ENCODE peak calls at places on chromosomes 2 and 18, in five cellular contexts. Y, M, O, R and V are unnamed samples.

GRCh38 chr2:101983928-101984327 is 7.8 kb upstream of the IL1R2 start:
- DNase-seq in Y (no peak), M (no peak), O (no peak), R (no peak), V (no peak)

GRCh38 chr2:223969856-223970255 is 12.6 kb downstream of the MRPL44 start:
- DNase-seq in Y (no peak), M (no peak), O (no peak), R (peak; percentile 56), V (no peak)

GRCh38 chr2:224357098-224357901 is 44.6 kb downstream of the FAM124B start:
- DNase-seq in Y (peak; percentile 77), M (peak; percentile 79), O (peak; percentile 66), R (peak; percentile 66), V (no peak)

GRCh38 chr18:50559750-50560680 is at the start of gene MAPK4:
- DNase-seq in Y (peak; percentile 82), M (peak; percentile 76), O (peak; percentile 74), R (peak; percentile 11), V (no peak)

GRCh38 chr2:186493564-186494085 is 7.6 kb downstream of the ZC3H15 start:
- DNase-seq in Y (no peak), M (no peak), O (no peak), R (no peak), V (no peak)

GRCh38 chr2:50126845-50127244 is 905.1 kb downstream of the NRXN1 start:
- DNase-seq in Y (peak; percentile 6), M (no peak), O (no peak), R (no peak), V (no peak)

GRCh38 chr2:239445771-239446524 is 45.1 kb upstream of the HDAC4 start:
- DNase-seq in Y (peak; percentile 41), M (no peak), O (no peak), R (no peak), V (no peak)

GRCh38 chr2:230902180-230902899 is 22.7 kb downstream of the GPR55 start:
- DNase-seq in Y (peak; percentile 80), M (peak; percentile 77), O (peak; percentile 39), R (peak; percentile 81), V (no peak)

GRCh38 chr2:131029812-131030211 is 63.4 kb downstream of the FAM168B start:
- DNase-seq in Y (no peak), M (no peak), O (no peak), R (no peak), V (no peak)

GRCh38 chr2:23669413-23670244 is 257.3 kb downstream of the ATAD2B start:
- DNase-seq in Y (peak; percentile 44), M (no peak), O (no peak), R (peak; percentile 80), V (no peak)

GRCh38 chr18:34493099-34493544 is 217.0 kb upstream of the DTNA start:
- DNase-seq in Y (peak; percentile 87), M (peak; percentile 34), O (peak; percentile 68), R (peak; percentile 71), V (no peak)

GRCh38 chr2:10817413-10817812 is 4.8 kb upstream of the PDIA6 start:
- DNase-seq in Y (peak; percentile 44), M (no peak), O (no peak), R (no peak), V (no peak)
- TF ChIP-seq CTCF in Y (peak; percentile 12), M (no peak), O (peak; percentile 12), R (peak; percentile 32), V (peak; percentile 30)

GRCh38 chr2:188316791-188317423 is 25.2 kb downstream of the GULP1 start:
- DNase-seq in Y (no peak), M (no peak), O (no peak), R (no peak), V (no peak)

GRCh38 chr2:188320861-188321260 is 29.2 kb downstream of the GULP1 start:
- DNase-seq in Y (no peak), M (no peak), O (no peak), R (no peak), V (no peak)

GRCh38 chr2:188318161-188318749 is 26.6 kb downstream of the GULP1 start:
- DNase-seq in Y (no peak), M (no peak), O (no peak), R (no peak), V (no peak)

GRCh38 chr2:188322569-188323531 is 31.2 kb downstream of the GULP1 start:
- DNase-seq in Y (peak; percentile 26), M (no peak), O (no peak), R (peak; percentile 40), V (no peak)

DNA sequence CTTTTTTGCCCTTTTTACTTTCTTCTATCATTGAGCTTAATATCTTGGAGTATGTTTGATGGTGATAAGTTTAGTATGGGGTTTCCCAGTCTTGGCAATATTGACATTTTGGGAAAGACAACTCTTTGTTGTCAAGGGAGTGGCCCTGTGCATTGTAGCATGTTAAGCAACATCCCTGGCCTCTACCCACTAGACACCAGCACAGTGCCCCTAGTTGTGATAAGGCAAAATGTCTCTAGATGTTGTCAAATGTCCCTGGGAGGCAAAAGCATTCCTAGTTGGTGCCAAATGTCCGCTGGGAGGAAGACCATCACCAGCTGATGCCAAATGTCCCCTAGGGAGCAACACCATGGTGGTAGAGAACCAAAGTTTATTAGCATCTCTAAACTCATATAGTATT is 28.2 kb downstream of the GULP1 start:
- DNase-seq in Y (no peak), M (no peak), O (no peak), R (no peak), V (no peak)
- TF ChIP-seq CTCF in Y (no peak), M (no peak), O (no peak), R (peak; percentile 15), V (no peak)

GRCh38 chr2:111900859-111901258 is 2.5 kb downstream of the MERTK start:
- DNase-seq in Y (peak; percentile 72), M (no peak), O (no peak), R (peak; percentile 43), V (no peak)
- TF ChIP-seq CTCF in Y (peak; percentile 54), M (peak; percentile 33), O (peak; percentile 51), R (peak; percentile 40), V (peak; percentile 18)

DNA sequence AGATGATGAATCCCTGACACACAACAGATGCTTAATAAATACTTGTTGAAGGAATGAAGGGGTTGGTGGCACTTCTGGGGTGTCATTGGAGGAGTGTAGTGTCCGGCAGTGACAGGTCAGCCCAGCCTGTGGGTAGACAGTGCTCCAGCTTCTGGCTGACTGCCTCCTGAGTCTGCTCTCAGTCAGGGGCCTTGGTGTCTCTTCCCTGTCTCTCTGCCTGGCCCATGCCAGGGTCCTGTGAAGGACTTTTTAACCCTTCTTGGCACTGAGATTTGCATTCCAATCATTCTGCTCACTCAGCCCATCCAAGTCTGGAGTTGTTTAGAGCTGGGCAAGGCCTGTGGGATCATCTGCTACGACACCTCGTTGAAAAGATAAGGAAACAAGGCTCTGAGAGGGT is 1.4 kb upstream of the KCNK3 start:
- DNase-seq in Y (no peak), M (no peak), O (no peak), R (no peak), V (no peak)
- TF ChIP-seq CTCF in Y (no peak), M (no peak), O (no peak), R (no peak), V (no peak)

GRCh38 chr18:64103979-64104378 is 44.9 kb downstream of the LINC00305 start:
- DNase-seq in Y (peak; percentile 32), M (no peak), O (no peak), R (no peak), V (no peak)
- TF ChIP-seq CTCF in Y (peak; percentile 38), M (peak; percentile 5), O (peak; percentile 13), R (no peak), V (no peak)

DNA sequence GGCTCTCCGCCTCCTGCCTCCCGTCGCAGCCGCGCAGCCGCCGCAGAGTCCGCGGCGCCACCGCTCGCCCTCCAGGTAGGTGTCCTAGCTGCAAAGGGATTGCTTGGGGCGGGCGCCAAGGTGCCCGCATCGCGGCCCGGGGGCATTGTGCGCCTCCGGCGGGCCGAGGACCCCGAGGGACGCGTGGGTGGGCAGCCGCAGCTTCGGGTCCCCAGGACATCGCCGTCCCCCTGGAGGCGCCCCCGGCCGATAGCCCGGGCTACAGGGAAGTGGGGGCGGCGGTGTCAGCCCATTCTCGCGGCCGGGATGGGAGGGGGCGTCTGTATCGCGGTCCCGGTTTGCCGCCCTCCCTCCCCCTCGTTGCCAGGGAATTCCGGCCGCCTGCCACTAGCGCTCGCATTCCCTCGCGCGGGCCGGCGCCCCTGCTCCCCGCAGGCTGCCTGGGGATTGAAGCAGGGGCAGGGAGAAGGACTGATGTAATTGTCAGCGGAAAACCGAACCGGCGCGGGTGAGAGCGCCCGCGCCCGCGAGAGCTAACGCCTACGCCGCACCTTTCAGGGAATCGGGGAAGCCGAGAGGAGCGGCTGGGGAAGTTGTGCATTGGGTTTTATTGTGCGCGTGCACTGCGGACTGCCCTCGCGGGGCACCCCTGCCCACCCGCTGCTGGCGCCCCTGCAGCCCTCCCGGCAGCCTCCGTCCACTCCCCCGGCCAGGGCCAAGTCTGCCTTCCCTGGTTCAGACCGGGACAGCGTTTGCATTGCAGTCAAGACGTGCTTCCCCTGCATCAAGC is 483 bp downstream of the OSBPL6 start:
- DNase-seq in Y (peak; percentile 52), M (peak; percentile 30), O (peak; percentile 56), R (peak; percentile 56), V (no peak)
- TF ChIP-seq CTCF in Y (no peak), M (no peak), O (no peak), R (no peak), V (no peak)